ENCODE peak calls at places on chromosomes 3 and 15, in four cellular contexts. One of them, this sample, is unnamed.

GRCh38 chr3:36494461-36495109 is 114.3 kb downstream of the STAC start:
- DNase-seq in A549: peak; percentile 5
- DNase-seq in fibroblast of the aortic adventitia: peak; percentile 94
- DNase-seq in choroid plexus epithelial cell: peak; percentile 81
- DNase-seq in this sample: peak; percentile 7

GRCh38 chr3:99949956-99950670 is 132.5 kb downstream of the CMSS1 start:
- DNase-seq in A549: no peak
- DNase-seq in fibroblast of the aortic adventitia: no peak
- DNase-seq in choroid plexus epithelial cell: no peak
- DNase-seq in this sample: no peak

GRCh38 chr15:38128389-38128788 is 124.2 kb upstream of the SPRED1 start:
- DNase-seq in A549: no peak
- DNase-seq in fibroblast of the aortic adventitia: peak; percentile 51
- DNase-seq in choroid plexus epithelial cell: peak; percentile 52
- DNase-seq in this sample: no peak

GRCh38 chr3:193149998-193150397 is 91.0 kb upstream of the PLAAT1 start:
- DNase-seq in A549: no peak
- DNase-seq in fibroblast of the aortic adventitia: no peak
- DNase-seq in choroid plexus epithelial cell: no peak
- DNase-seq in this sample: no peak

GRCh38 chr15:64282701-64283100 is 73.3 kb downstream of the CSNK1G1 start:
- DNase-seq in A549: no peak
- DNase-seq in fibroblast of the aortic adventitia: peak; percentile 71
- DNase-seq in choroid plexus epithelial cell: no peak
- DNase-seq in this sample: no peak

GRCh38 chr15:70035719-70036077 is 62.0 kb downstream of the TLE3 start:
- DNase-seq in A549: no peak
- DNase-seq in fibroblast of the aortic adventitia: no peak
- DNase-seq in choroid plexus epithelial cell: no peak
- DNase-seq in this sample: peak; percentile 62

GRCh38 chr3:152745677-152746076 is 89.3 kb upstream of the P2RY1 start:
- DNase-seq in A549: no peak
- DNase-seq in fibroblast of the aortic adventitia: no peak
- DNase-seq in choroid plexus epithelial cell: no peak
- DNase-seq in this sample: no peak

GRCh38 chr3:62553811-62554210 is 180.5 kb upstream of the FEZF2 start:
- DNase-seq in A549: no peak
- DNase-seq in fibroblast of the aortic adventitia: no peak
- DNase-seq in choroid plexus epithelial cell: no peak
- DNase-seq in this sample: no peak

GRCh38 chr15:80694624-80695098 is 449 bp upstream of the ABHD17C start:
- DNase-seq in A549: peak; percentile 29
- DNase-seq in fibroblast of the aortic adventitia: peak; percentile 63
- DNase-seq in choroid plexus epithelial cell: peak; percentile 44
- DNase-seq in this sample: peak; percentile 59

GRCh38 chr15:75620776-75621536 is 4.6 kb downstream of the SNUPN start:
- DNase-seq in A549: peak; percentile 41
- DNase-seq in fibroblast of the aortic adventitia: peak; percentile 98
- DNase-seq in choroid plexus epithelial cell: peak; percentile 94
- DNase-seq in this sample: peak; percentile 67

GRCh38 chr15:78615151-78615589 is 5.6 kb downstream of the CHRNA3 start:
- DNase-seq in A549: no peak
- DNase-seq in fibroblast of the aortic adventitia: no peak
- DNase-seq in choroid plexus epithelial cell: no peak
- DNase-seq in this sample: no peak

GRCh38 chr3:77655421-77655820 is 615.5 kb downstream of the ROBO2 start:
- DNase-seq in A549: no peak
- DNase-seq in fibroblast of the aortic adventitia: no peak
- DNase-seq in choroid plexus epithelial cell: peak; percentile 4
- DNase-seq in this sample: no peak

GRCh38 chr3:39136533-39137434 is 16.6 kb downstream of the CSRNP1 start:
- DNase-seq in A549: no peak
- DNase-seq in fibroblast of the aortic adventitia: no peak
- DNase-seq in choroid plexus epithelial cell: no peak
- DNase-seq in this sample: no peak

GRCh38 chr3:186783731-186784515 is 546 bp downstream of the EIF4A2 start:
- DNase-seq in A549: peak; percentile 69
- DNase-seq in fibroblast of the aortic adventitia: peak; percentile 81
- DNase-seq in choroid plexus epithelial cell: peak; percentile 83
- DNase-seq in this sample: peak; percentile 89

GRCh38 chr15:40240619-40241304 is 1.9 kb downstream of the PAK6 start:
- DNase-seq in A549: no peak
- DNase-seq in fibroblast of the aortic adventitia: no peak
- DNase-seq in choroid plexus epithelial cell: no peak
- DNase-seq in this sample: no peak

GRCh38 chr3:58973796-58974195 is 76.0 kb downstream of the CFAP20DC start:
- DNase-seq in A549: no peak
- DNase-seq in fibroblast of the aortic adventitia: no peak
- DNase-seq in choroid plexus epithelial cell: peak; percentile 79
- DNase-seq in this sample: no peak

GRCh38 chr3:142958707-142959106 is 4.8 kb downstream of the PAQR9 start:
- DNase-seq in A549: peak; percentile 75
- DNase-seq in fibroblast of the aortic adventitia: peak; percentile 68
- DNase-seq in choroid plexus epithelial cell: peak; percentile 48
- DNase-seq in this sample: no peak

GRCh38 chr15:88048759-88049158 is 207.8 kb downstream of the NTRK3 start:
- DNase-seq in A549: no peak
- DNase-seq in fibroblast of the aortic adventitia: no peak
- DNase-seq in choroid plexus epithelial cell: no peak
- DNase-seq in this sample: no peak

GRCh38 chr15:70833897-70834765 is 19.8 kb downstream of the LARP6 start:
- DNase-seq in A549: peak; percentile 73
- DNase-seq in fibroblast of the aortic adventitia: peak; percentile 91
- DNase-seq in choroid plexus epithelial cell: peak; percentile 90
- DNase-seq in this sample: no peak

GRCh38 chr15:68091743-68092142 is 37.6 kb downstream of the PIAS1 start:
- DNase-seq in A549: no peak
- DNase-seq in fibroblast of the aortic adventitia: no peak
- DNase-seq in choroid plexus epithelial cell: no peak
- DNase-seq in this sample: no peak

GRCh38 chr3:127170794-127171193 is 22.1 kb upstream of the PRR23E start:
- DNase-seq in A549: peak; percentile 4
- DNase-seq in fibroblast of the aortic adventitia: peak; percentile 40
- DNase-seq in choroid plexus epithelial cell: peak; percentile 24
- DNase-seq in this sample: no peak

GRCh38 chr3:150544040-150544439 is 2.3 kb downstream of the SERP1 start:
- DNase-seq in A549: no peak
- DNase-seq in fibroblast of the aortic adventitia: peak; percentile 59
- DNase-seq in choroid plexus epithelial cell: peak; percentile 42
- DNase-seq in this sample: no peak
- H3K4me3 ChIP-seq in A549: peak overlapping the region; percentile 94
- H3K4me3 ChIP-seq in fibroblast of the aortic adventitia: peak overlapping the region; percentile 87
- H3K4me3 ChIP-seq in choroid plexus epithelial cell: no peak overlapping the region
- H3K4me3 ChIP-seq in this sample: peak overlapping the region; percentile 67

GRCh38 chr3:42189071-42189470 is 76.9 kb downstream of the CCK start:
- DNase-seq in A549: no peak
- DNase-seq in fibroblast of the aortic adventitia: no peak
- DNase-seq in choroid plexus epithelial cell: no peak
- DNase-seq in this sample: no peak

GRCh38 chr3:42185044-42185443 is 80.9 kb downstream of the CCK start:
- DNase-seq in A549: no peak
- DNase-seq in fibroblast of the aortic adventitia: peak; percentile 8
- DNase-seq in choroid plexus epithelial cell: no peak
- DNase-seq in this sample: peak; percentile 26

GRCh38 chr3:42189746-42190145 is 76.2 kb downstream of the CCK start:
- DNase-seq in A549: no peak
- DNase-seq in fibroblast of the aortic adventitia: peak; percentile 29
- DNase-seq in choroid plexus epithelial cell: peak; percentile 8
- DNase-seq in this sample: no peak

GRCh38 chr3:42188365-42188764 is 77.6 kb downstream of the CCK start:
- DNase-seq in A549: no peak
- DNase-seq in fibroblast of the aortic adventitia: no peak
- DNase-seq in choroid plexus epithelial cell: no peak
- DNase-seq in this sample: no peak

GRCh38 chr3:42187936-42188335 is 78.0 kb downstream of the CCK start:
- DNase-seq in A549: no peak
- DNase-seq in fibroblast of the aortic adventitia: no peak
- DNase-seq in choroid plexus epithelial cell: no peak
- DNase-seq in this sample: no peak
- H3K4me3 ChIP-seq in A549: no peak overlapping the region
- H3K4me3 ChIP-seq in fibroblast of the aortic adventitia: no peak overlapping the region
- H3K4me3 ChIP-seq in choroid plexus epithelial cell: no peak overlapping the region
- H3K4me3 ChIP-seq in this sample: no peak overlapping the region

GRCh38 chr3:16286672-16287604 is 21.9 kb downstream of the OXNAD1 start:
- DNase-seq in A549: no peak
- DNase-seq in fibroblast of the aortic adventitia: no peak
- DNase-seq in choroid plexus epithelial cell: no peak
- DNase-seq in this sample: no peak

GRCh38 chr3:16289144-16289889 is 24.3 kb downstream of the OXNAD1 start:
- DNase-seq in A549: no peak
- DNase-seq in fibroblast of the aortic adventitia: peak; percentile 44
- DNase-seq in choroid plexus epithelial cell: no peak
- DNase-seq in this sample: no peak

GRCh38 chr3:16290007-16290826 is 25.2 kb downstream of the OXNAD1 start:
- DNase-seq in A549: peak; percentile 47
- DNase-seq in fibroblast of the aortic adventitia: peak; percentile 78
- DNase-seq in choroid plexus epithelial cell: peak; percentile 81
- DNase-seq in this sample: peak; percentile 46

GRCh38 chr3:16290827-16291196 is 25.8 kb downstream of the OXNAD1 start:
- DNase-seq in A549: no peak
- DNase-seq in fibroblast of the aortic adventitia: no peak
- DNase-seq in choroid plexus epithelial cell: peak; percentile 51
- DNase-seq in this sample: no peak

DNA sequence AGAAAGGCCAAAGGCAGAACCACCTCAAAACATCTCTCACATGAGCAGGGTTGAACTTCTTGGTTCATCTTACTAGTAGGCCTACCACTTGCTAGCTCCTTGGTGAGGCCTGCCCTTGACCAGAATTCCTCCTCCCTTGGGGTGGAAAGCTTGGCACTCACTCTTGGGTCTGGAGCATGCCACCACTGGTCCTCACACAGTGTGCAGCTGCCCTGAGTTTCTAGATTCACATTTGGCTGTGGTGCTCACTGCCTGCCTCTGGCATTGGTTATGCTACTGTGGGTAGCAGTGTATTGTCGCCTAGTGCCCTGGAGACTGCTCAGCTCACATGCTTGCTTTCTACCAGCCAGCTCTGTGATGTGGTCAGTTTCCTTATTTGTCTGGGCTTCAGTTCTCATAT is 23.7 kb downstream of the OXNAD1 start:
- DNase-seq in A549: no peak
- DNase-seq in fibroblast of the aortic adventitia: no peak
- DNase-seq in choroid plexus epithelial cell: no peak
- DNase-seq in this sample: no peak
- H3K4me3 ChIP-seq in A549: no peak overlapping the region
- H3K4me3 ChIP-seq in fibroblast of the aortic adventitia: no peak overlapping the region
- H3K4me3 ChIP-seq in choroid plexus epithelial cell: no peak overlapping the region
- H3K4me3 ChIP-seq in this sample: no peak overlapping the region

GRCh38 chr15:99441871-99442267 is 123.9 kb upstream of the MEF2A start:
- DNase-seq in A549: no peak
- DNase-seq in fibroblast of the aortic adventitia: no peak
- DNase-seq in choroid plexus epithelial cell: no peak
- DNase-seq in this sample: no peak
- H3K4me3 ChIP-seq in A549: no peak overlapping the region
- H3K4me3 ChIP-seq in fibroblast of the aortic adventitia: no peak overlapping the region
- H3K4me3 ChIP-seq in choroid plexus epithelial cell: no peak overlapping the region
- H3K4me3 ChIP-seq in this sample: no peak overlapping the region

GRCh38 chr15:62888628-62889027 is 153.9 kb upstream of the TPM1 start:
- DNase-seq in A549: no peak
- DNase-seq in fibroblast of the aortic adventitia: no peak
- DNase-seq in choroid plexus epithelial cell: no peak
- DNase-seq in this sample: no peak

GRCh38 chr15:62883938-62884479 is 158.5 kb upstream of the TPM1 start:
- DNase-seq in A549: no peak
- DNase-seq in fibroblast of the aortic adventitia: peak; percentile 81
- DNase-seq in choroid plexus epithelial cell: no peak
- DNase-seq in this sample: no peak

GRCh38 chr15:62887113-62887570 is 155.4 kb upstream of the TPM1 start:
- DNase-seq in A549: no peak
- DNase-seq in fibroblast of the aortic adventitia: peak; percentile 55
- DNase-seq in choroid plexus epithelial cell: peak; percentile 31
- DNase-seq in this sample: no peak

GRCh38 chr15:62889141-62889661 is 153.3 kb upstream of the TPM1 start:
- DNase-seq in A549: no peak
- DNase-seq in fibroblast of the aortic adventitia: no peak
- DNase-seq in choroid plexus epithelial cell: no peak
- DNase-seq in this sample: no peak

GRCh38 chr15:62886431-62887071 is 156.0 kb upstream of the TPM1 start:
- DNase-seq in A549: peak; percentile 46
- DNase-seq in fibroblast of the aortic adventitia: peak; percentile 56
- DNase-seq in choroid plexus epithelial cell: peak; percentile 35
- DNase-seq in this sample: no peak
- H3K4me3 ChIP-seq in A549: no peak overlapping the region
- H3K4me3 ChIP-seq in fibroblast of the aortic adventitia: no peak overlapping the region
- H3K4me3 ChIP-seq in choroid plexus epithelial cell: peak overlapping the region; percentile 15
- H3K4me3 ChIP-seq in this sample: no peak overlapping the region

GRCh38 chr3:42042747-42043115 is 48.4 kb upstream of the TRAK1 start:
- DNase-seq in A549: no peak
- DNase-seq in fibroblast of the aortic adventitia: peak; percentile 25
- DNase-seq in choroid plexus epithelial cell: no peak
- DNase-seq in this sample: no peak
- H3K4me3 ChIP-seq in A549: peak overlapping the region; percentile 20
- H3K4me3 ChIP-seq in fibroblast of the aortic adventitia: no peak overlapping the region
- H3K4me3 ChIP-seq in choroid plexus epithelial cell: no peak overlapping the region
- H3K4me3 ChIP-seq in this sample: no peak overlapping the region

GRCh38 chr3:49940667-49941249 is 808 bp downstream of the RBM6 start:
- DNase-seq in A549: no peak
- DNase-seq in fibroblast of the aortic adventitia: no peak
- DNase-seq in choroid plexus epithelial cell: no peak
- DNase-seq in this sample: no peak
- H3K4me3 ChIP-seq in A549: peak overlapping the region; percentile 79
- H3K4me3 ChIP-seq in fibroblast of the aortic adventitia: peak overlapping the region; percentile 91
- H3K4me3 ChIP-seq in choroid plexus epithelial cell: peak overlapping the region; percentile 97
- H3K4me3 ChIP-seq in this sample: peak overlapping the region; percentile 73

GRCh38 chr3:195853036-195853435 is 41.3 kb upstream of the MUC4 start:
- DNase-seq in A549: no peak
- DNase-seq in fibroblast of the aortic adventitia: no peak
- DNase-seq in choroid plexus epithelial cell: no peak
- DNase-seq in this sample: no peak
- H3K4me3 ChIP-seq in A549: no peak overlapping the region
- H3K4me3 ChIP-seq in fibroblast of the aortic adventitia: no peak overlapping the region
- H3K4me3 ChIP-seq in choroid plexus epithelial cell: no peak overlapping the region
- H3K4me3 ChIP-seq in this sample: no peak overlapping the region

This sample was measured in transverse colon.